ENCODE peak calls at places on chromosome 7, in nine cellular contexts. Z is iPS DF 19.7; S is psoas muscle; W is endothelial cell; F is HT1080; V is sigmoid colon; L is pancreas; N is CD4-positive, alpha-beta memory T cell; E is PC-9. Q is an unnamed sample.

GRCh38 chr7:128266891-128267839 is 26.1 kb downstream of the LEP start:
- DNase-seq in V (peak), F (peak), Z (peak), N (no peak), W (peak), S (peak), E (peak), L (no peak), Q (peak)

GRCh38 chr7:26097837-26098668 is 53.9 kb upstream of the NFE2L3 start:
- DNase-seq in N (no peak), W (no peak), S (no peak), V (no peak), L (no peak), Z (no peak), E (no peak), F (no peak), Q (no peak)

GRCh38 chr7:13181221-13181620 is 493.8 kb downstream of the ARL4A start:
- DNase-seq in F (no peak), L (no peak), V (no peak), W (no peak), S (no peak), Z (no peak), E (no peak), N (no peak), Q (no peak)

GRCh38 chr7:36272567-36273269 is 116.9 kb upstream of the ANLN start:
- DNase-seq in S (no peak), E (no peak), N (no peak), Z (no peak), F (no peak), V (peak), W (no peak), L (no peak), Q (no peak)

GRCh38 chr7:25752967-25753791 is 398.8 kb upstream of the NFE2L3 start:
- DNase-seq in F (no peak), N (no peak), Z (no peak), L (no peak), V (no peak), S (peak), E (no peak), W (no peak), Q (peak)

GRCh38 chr7:139034855-139035587 is 821 bp downstream of the ZC3HAV1L start:
- DNase-seq in E (peak), W (no peak), S (peak), L (no peak), Z (no peak), N (no peak), V (peak), F (no peak), Q (no peak)

GRCh38 chr7:132115028-132115427 is 461.2 kb downstream of the PLXNA4 start:
- DNase-seq in Z (no peak), S (no peak), E (no peak), F (no peak), L (no peak), W (no peak), N (no peak), V (no peak), Q (no peak)

GRCh38 chr7:44382459-44383300 is 57.3 kb upstream of the CAMK2B start:
- DNase-seq in L (peak), Z (no peak), E (no peak), S (no peak), N (no peak), W (no peak), V (no peak), F (no peak), Q (peak)

GRCh38 chr7:131501422-131501821 is 55.0 kb downstream of the PODXL start:
- DNase-seq in F (peak), L (no peak), V (no peak), S (no peak), E (no peak), W (no peak), N (peak), Z (no peak), Q (no peak)

GRCh38 chr7:26657139-26657753 is 207.1 kb downstream of the SKAP2 start:
- DNase-seq in S (no peak), E (no peak), W (peak), Z (no peak), F (no peak), N (no peak), V (no peak), L (no peak), Q (no peak)

GRCh38 chr7:127665922-127666321 is 13.9 kb downstream of the SND1 start:
- DNase-seq in Z (no peak), S (no peak), W (no peak), V (no peak), F (no peak), L (no peak), N (no peak), E (no peak), Q (no peak)

GRCh38 chr7:8785081-8785480 is 351.7 kb downstream of the NXPH1 start:
- DNase-seq in W (no peak), S (no peak), V (no peak), E (no peak), Z (no peak), L (no peak), F (no peak), N (no peak), Q (no peak)

GRCh38 chr7:25805027-25805687 is 346.8 kb upstream of the NFE2L3 start:
- DNase-seq in N (no peak), E (no peak), F (no peak), V (no peak), L (peak), W (no peak), S (no peak), Z (no peak), Q (no peak)

GRCh38 chr7:121328508-121329459 is at the start of gene WNT16:
- DNase-seq in N (no peak), W (peak), S (no peak), L (peak), F (no peak), Z (no peak), E (no peak), V (no peak), Q (no peak)